ENCODE peak calls at places on chromosomes 13 and 19, in eight cellular contexts. W, H, Y, E, F, G, R and U are unnamed samples.
A peak's percentile ranks its signal among the peaks of the same experiment; 100 is the strongest.

GRCh38 chr19:30385666-30386065 is 13.5 kb downstream of the ZNF536 start:
- DNase-seq in R (no peak), E (no peak), F (no peak), Y (no peak), W (no peak), G (no peak), H (no peak), U (no peak)

GRCh38 chr13:113433391-113433916 is 19.8 kb downstream of the ADPRHL1 start:
- DNase-seq in E (no peak), G (no peak), H (no peak), Y (no peak), F (no peak), R (no peak), W (no peak), U (no peak)

GRCh38 chr13:19592657-19593175 is 31.4 kb upstream of the TPTE2 start:
- DNase-seq in E (no peak), H (no peak), F (no peak), W (no peak), G (no peak), Y (no peak), R (no peak), U (no peak)

GRCh38 chr19:45798995-45799517 is 6.4 kb upstream of the DMWD start:
- DNase-seq in Y (peak; percentile 28), F (peak; percentile 27), G (peak; percentile 54), R (no peak), W (peak; percentile 56), H (no peak), E (no peak), U (peak; percentile 84)

GRCh38 chr13:78659450-78660110 is 625 bp upstream of the OBI1 start:
- DNase-seq in W (no peak), Y (no peak), G (no peak), H (no peak), R (no peak), F (no peak), E (no peak), U (peak; percentile 14)

GRCh38 chr19:14150770-14151661 is 14.6 kb upstream of the ASF1B start:
- DNase-seq in F (no peak), W (no peak), R (no peak), E (no peak), H (no peak), G (no peak), Y (no peak), U (no peak)

GRCh38 chr13:24386816-24387708 is 77.7 kb downstream of the C1QTNF9 start:
- DNase-seq in E (no peak), G (no peak), H (no peak), W (no peak), R (no peak), Y (no peak), F (no peak), U (no peak)

GRCh38 chr13:77596777-77597176 is 61.3 kb downstream of the SCEL start:
- DNase-seq in R (no peak), W (no peak), E (no peak), G (no peak), F (no peak), Y (no peak), H (no peak), U (no peak)

GRCh38 chr13:39942901-39943273 is 287.4 kb downstream of the COG6 start:
- DNase-seq in W (peak; percentile 46), Y (peak; percentile 7), G (peak; percentile 59), H (peak; percentile 79), F (peak; percentile 8), E (peak; percentile 63), R (peak; percentile 63), U (peak; percentile 58)

GRCh38 chr13:98509271-98510155 is 67.4 kb downstream of the STK24 start:
- DNase-seq in H (no peak), E (peak; percentile 68), W (peak; percentile 65), F (no peak), R (peak; percentile 46), Y (no peak), G (peak; percentile 34), U (no peak)